ENCODE peak calls at places on chromosomes 11 and 22, in six cellular contexts. G is GM23248, I is prostate gland, K is breast epithelium, J is IMR-90, T is GM12878. R is an unnamed sample.

GRCh38 chr22:37409557-37409956 is 17.7 kb downstream of the ELFN2 start:
- DNase-seq in G (no peak), I (no peak), K (no peak), J (no peak), T (no peak), R (peak; percentile 57)

GRCh38 chr11:7480132-7480531 is 5.2 kb upstream of the OLFML1 start:
- DNase-seq in G (peak; percentile 65), I (no peak), K (no peak), J (no peak), T (no peak), R (no peak)

GRCh38 chr11:45899448-45900174 is 7.5 kb downstream of the FREY1 start:
- DNase-seq in G (peak; percentile 95), I (peak; percentile 61), K (peak; percentile 76), J (peak; percentile 90), T (no peak), R (peak; percentile 87)

GRCh38 chr22:45284705-45285305 is at the start of gene UPK3A:
- DNase-seq in G (peak; percentile 28), I (peak; percentile 81), K (no peak), J (no peak), T (no peak), R (peak; percentile 88)

GRCh38 chr11:9957072-9957471 is 293.2 kb downstream of the SWAP70 start:
- DNase-seq in G (no peak), I (no peak), K (no peak), J (no peak), T (no peak), R (no peak)

GRCh38 chr11:36385121-36385530 is 89.0 kb downstream of the PRR5L start:
- DNase-seq in G (peak; percentile 80), I (no peak), K (no peak), J (peak; percentile 92), T (no peak), R (no peak)

GRCh38 chr11:39192671-39193070 is 2266.8 kb downstream of the LRRC4C start:
- DNase-seq in G (no peak), I (no peak), K (no peak), J (no peak), T (no peak), R (no peak)

GRCh38 chr11:35794850-35795249 is 132.3 kb downstream of the TRIM44 start:
- DNase-seq in G (peak; percentile 73), I (no peak), K (no peak), J (peak; percentile 88), T (no peak), R (no peak)

GRCh38 chr11:75383246-75383645 is 16.1 kb upstream of the RPS3 start:
- DNase-seq in G (no peak), I (no peak), K (peak; percentile 62), J (no peak), T (no peak), R (no peak)

GRCh38 chr22:20431520-20432237 is 5.9 kb downstream of the SCARF2 start:
- DNase-seq in G (no peak), I (no peak), K (no peak), J (no peak), T (no peak), R (no peak)

GRCh38 chr11:11537372-11537771 is 84.4 kb downstream of the GALNT18 start:
- DNase-seq in G (no peak), I (no peak), K (no peak), J (no peak), T (no peak), R (no peak)

GRCh38 chr11:11536650-11537049 is 85.2 kb downstream of the GALNT18 start:
- DNase-seq in G (no peak), I (no peak), K (no peak), J (no peak), T (no peak), R (no peak)

GRCh38 chr11:11535611-11536010 is 86.2 kb downstream of the GALNT18 start:
- DNase-seq in G (no peak), I (no peak), K (no peak), J (no peak), T (no peak), R (no peak)

GRCh38 chr11:11538277-11538960 is 83.4 kb downstream of the GALNT18 start:
- DNase-seq in G (no peak), I (no peak), K (no peak), J (no peak), T (no peak), R (no peak)

GRCh38 chr11:11537871-11538270 is 83.9 kb downstream of the GALNT18 start:
- DNase-seq in G (no peak), I (no peak), K (no peak), J (no peak), T (no peak), R (no peak)
- H3K27ac ChIP-seq in G (no peak overlapping the region), I (no peak overlapping the region), K (no peak overlapping the region), J (no peak overlapping the region), T (no peak overlapping the region), R (no peak overlapping the region)

DNA sequence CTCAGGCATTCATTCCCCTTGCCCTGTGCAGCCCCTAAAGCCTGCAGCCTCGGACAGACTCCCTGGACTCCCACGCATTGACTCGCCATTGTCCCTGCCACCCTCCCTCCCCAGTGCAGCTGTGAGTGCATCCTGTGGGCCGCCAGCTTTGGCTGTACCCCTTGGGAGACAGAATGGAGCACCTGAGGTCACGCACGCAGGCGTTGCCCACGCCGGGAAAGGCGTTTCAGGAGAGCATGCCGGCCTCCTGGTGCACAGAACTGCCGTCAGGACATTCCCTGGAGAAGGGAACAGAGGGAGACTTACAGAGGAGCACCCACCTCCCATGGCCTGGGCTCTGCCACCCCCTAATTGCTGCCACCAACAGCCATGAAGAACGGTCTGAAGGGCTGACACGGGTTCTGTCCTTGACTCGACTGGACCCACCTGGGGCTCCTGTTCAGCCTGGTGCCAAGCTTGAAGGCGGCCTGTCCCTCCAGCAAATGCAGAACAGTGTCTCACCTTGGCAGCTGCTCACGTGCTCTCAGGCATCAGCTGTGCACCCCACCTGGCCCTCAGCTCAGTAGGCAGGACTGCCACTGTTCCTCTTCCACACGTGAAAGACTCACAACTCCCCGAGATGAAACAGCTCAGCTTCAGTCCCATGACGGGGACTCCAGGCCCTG is 503.8 kb downstream of the BRD1 start:
- DNase-seq in G (no peak), I (no peak), K (peak; percentile 39), J (no peak), T (no peak), R (no peak)
- H3K4me3 ChIP-seq in G (no peak overlapping the region), I (no peak overlapping the region), K (no peak overlapping the region), J (no peak overlapping the region), T (no peak overlapping the region), R (no peak overlapping the region)

DNA sequence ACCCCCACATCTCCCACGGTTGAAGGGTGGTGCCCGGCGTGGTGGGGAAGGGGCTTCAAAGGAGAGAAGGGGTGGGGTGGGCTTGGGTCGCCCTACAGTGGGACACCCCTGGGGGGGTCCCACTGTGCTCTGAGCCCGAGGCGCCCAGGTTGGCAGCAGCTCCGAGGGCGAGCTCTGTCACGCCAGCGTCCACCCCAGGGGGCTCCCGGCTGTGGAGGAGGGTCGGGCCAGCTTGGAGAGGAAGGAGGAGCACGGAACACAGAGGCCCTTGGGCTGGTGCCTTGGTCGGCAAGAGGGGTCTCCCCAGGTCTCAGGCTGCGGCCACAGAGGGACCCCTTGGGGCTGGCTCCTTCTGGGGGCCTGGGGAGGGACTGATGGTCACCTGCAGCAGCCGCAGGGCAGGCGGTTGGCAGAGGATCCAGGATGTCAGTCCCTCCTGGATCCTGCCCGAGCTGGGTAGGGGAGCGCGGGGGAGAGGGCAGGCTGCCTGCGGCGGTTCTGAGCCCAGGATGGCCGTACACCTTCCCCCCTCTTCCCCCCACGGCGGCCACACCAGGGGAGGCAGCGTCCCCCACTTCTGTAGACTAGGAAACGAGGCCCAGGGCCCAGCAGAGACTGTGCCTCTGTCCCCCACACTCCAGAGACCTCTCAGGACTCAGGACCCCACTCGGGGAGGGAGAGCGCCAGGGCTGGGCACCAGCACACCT is 788 bp downstream of the MUC6 start:
- DNase-seq in G (no peak), I (no peak), K (no peak), J (no peak), T (no peak), R (no peak)
- H3K4me1 ChIP-seq in G (no peaks in the 10 kb centered on the region), I (no peaks in the 10 kb centered on the region), K (no peaks in the 10 kb centered on the region), J (no peaks in the 10 kb centered on the region), T (no peaks in the 10 kb centered on the region), R (no peaks in the 10 kb centered on the region)

GRCh38 chr22:31583861-31584485 is 78.0 kb downstream of the PISD start:
- DNase-seq in G (peak; percentile 51), I (no peak), K (no peak), J (peak; percentile 62), T (no peak), R (no peak)
- H3K27ac ChIP-seq in G (peak overlapping the region; percentile 67), I (no peak overlapping the region), K (no peak overlapping the region), J (peak overlapping the region; percentile 60), T (no peak overlapping the region), R (no peak overlapping the region)

DNA sequence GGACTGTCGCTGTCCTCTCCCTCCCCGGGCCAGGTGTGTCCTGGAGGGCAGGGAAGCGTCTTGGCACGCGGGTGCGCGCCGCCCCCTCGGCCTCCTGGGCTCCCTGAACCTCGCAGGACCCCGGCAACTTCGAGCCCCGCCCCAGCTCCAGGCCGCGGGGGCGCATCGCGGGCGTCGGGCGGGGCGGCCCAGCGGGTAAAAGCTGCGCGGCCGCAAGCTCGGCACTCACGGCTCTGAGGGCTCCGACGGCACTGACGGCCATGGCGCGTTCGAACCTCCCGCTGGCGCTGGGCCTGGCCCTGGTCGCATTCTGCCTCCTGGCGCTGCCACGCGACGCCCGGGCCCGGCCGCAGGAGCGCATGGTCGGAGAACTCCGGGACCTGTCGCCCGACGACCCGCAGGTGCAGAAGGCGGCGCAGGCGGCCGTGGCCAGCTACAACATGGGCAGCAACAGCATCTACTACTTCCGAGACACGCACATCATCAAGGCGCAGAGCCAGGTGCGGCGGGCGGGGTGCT is at the start of gene CST6:
- DNase-seq in G (no peak), I (no peak), K (no peak), J (no peak), T (no peak), R (no peak)
- H3K4me3 ChIP-seq in G (no peak within 1 kb of the TSS), I (no peak within 1 kb of the TSS), K (peak within 1 kb of the TSS; percentile 68), J (no peak within 1 kb of the TSS), T (no peak within 1 kb of the TSS), R (no peak within 1 kb of the TSS)

DNA sequence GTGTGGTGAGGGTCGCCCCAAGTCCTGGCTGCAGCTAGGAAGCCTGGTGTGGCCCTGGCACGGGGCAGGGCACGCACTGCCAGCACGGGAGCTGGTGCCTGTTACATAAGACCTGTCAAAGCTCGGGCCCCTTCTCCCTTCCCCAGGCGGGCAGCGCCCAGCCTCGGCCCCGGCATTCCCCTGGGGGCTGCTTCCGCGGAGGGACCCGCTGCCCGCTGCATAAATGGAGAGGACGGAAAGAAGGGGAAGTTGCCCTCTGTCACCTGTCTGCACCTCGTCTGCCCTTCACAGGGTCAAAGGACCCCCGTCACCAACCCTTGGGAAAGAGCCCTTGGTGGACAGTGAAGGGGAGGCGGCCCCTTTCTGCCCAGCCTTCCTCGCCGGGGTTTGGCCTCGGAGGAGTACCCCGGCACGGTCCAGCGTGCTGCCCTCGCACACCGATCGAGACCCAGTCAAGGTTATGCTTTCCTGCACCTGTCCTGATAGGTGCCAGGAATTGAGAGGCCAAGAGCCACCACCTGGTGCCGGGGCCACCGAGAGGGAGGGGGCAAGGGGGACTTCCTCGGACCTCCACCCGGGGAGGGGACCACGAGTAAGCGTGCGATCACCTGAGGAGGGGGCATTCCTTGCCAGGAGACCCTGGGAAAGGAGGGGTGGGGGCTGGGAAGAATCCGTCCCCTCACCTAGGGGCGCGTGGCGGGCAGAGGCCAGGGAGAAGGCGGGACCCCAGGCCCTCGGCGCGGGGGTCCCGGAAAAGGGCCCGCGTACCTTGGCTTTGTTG is 16.8 kb upstream of the MFRP start:
- DNase-seq in G (no peak), I (no peak), K (no peak), J (no peak), T (no peak), R (no peak)
- H3K4me1 ChIP-seq in G (peaks cover 32% of the 10 kb centered on the region), I (no peaks in the 10 kb centered on the region), K (peaks cover 8% of the 10 kb centered on the region), J (peaks cover 27% of the 10 kb centered on the region), T (peaks cover 7% of the 10 kb centered on the region), R (peaks cover 47% of the 10 kb centered on the region)